ENCODE peak calls at places on chromosome 6, in five cellular contexts. R, E, Z, W and M are unnamed samples.

GRCh38 chr6:39642300-39642699 is 82.9 kb downstream of the KIF6 start:
- DNase-seq in Z (no peak), E (no peak), W (no peak), R (no peak), M (no peak)

GRCh38 chr6:21666200-21666671 is 72.7 kb downstream of the SOX4 start:
- DNase-seq in Z (no peak), R (peak), W (no peak), E (no peak), M (no peak)

GRCh38 chr6:125944434-125944816 is 12.1 kb upstream of the HINT3 start:
- DNase-seq in W (no peak), Z (peak), E (no peak), R (peak), M (peak)

GRCh38 chr6:157023958-157024357 is 246.8 kb downstream of the ARID1B start:
- DNase-seq in E (no peak), W (no peak), R (no peak), Z (no peak), M (no peak)

GRCh38 chr6:41755895-41756294 is 8.7 kb upstream of the PGC start:
- DNase-seq in E (no peak), Z (no peak), R (no peak), W (no peak), M (no peak)

GRCh38 chr6:26172496-26172958 is 85.3 kb downstream of the HFE start:
- DNase-seq in Z (peak), R (no peak), E (no peak), W (peak), M (no peak)

GRCh38 chr6:144725731-144726522 is 440.8 kb downstream of the UTRN start:
- DNase-seq in E (no peak), W (no peak), Z (no peak), R (no peak), M (no peak)

GRCh38 chr6:33195304-33196022 is 3.2 kb upstream of the COL11A2 start:
- DNase-seq in W (no peak), Z (no peak), R (no peak), E (no peak), M (no peak)

GRCh38 chr6:75609639-75610590 is 8.2 kb downstream of the SENP6 start:
- DNase-seq in W (no peak), Z (no peak), R (no peak), E (no peak), M (no peak)

GRCh38 chr6:150654671-150655070 is 55.0 kb downstream of the PLEKHG1 start:
- DNase-seq in Z (no peak), E (no peak), W (no peak), R (no peak), M (no peak)

GRCh38 chr6:140867336-140867735 is 1265.4 kb upstream of the GJE1 start:
- DNase-seq in W (no peak), E (no peak), R (no peak), Z (no peak), M (peak)

GRCh38 chr6:73076211-73076610 is 149.1 kb downstream of the KHDC1L start:
- DNase-seq in Z (no peak), W (peak), E (no peak), R (no peak), M (no peak)

GRCh38 chr6:113879186-113880096 is 22.3 kb downstream of the MARCKS start:
- DNase-seq in W (peak), R (no peak), E (no peak), Z (no peak), M (peak)

GRCh38 chr6:134351615-134352474 is 33.9 kb upstream of the SGK1 start:
- DNase-seq in Z (no peak), E (no peak), W (no peak), R (no peak), M (no peak)

GRCh38 chr6:167350731-167351655 is 26.1 kb downstream of the TTLL2 start:
- DNase-seq in R (peak), Z (peak), E (no peak), W (no peak), M (peak)

GRCh38 chr6:158516098-158516497 is 43.8 kb upstream of the TMEM181 start:
- DNase-seq in R (no peak), W (no peak), E (no peak), Z (no peak), M (no peak)

GRCh38 chr6:137589067-137589848 is 95.1 kb upstream of the OLIG3 start:
- DNase-seq in Z (peak), R (no peak), E (no peak), W (peak), M (peak)

GRCh38 chr6:46882622-46883021 is 39.1 kb downstream of the ADGRF5 start:
- DNase-seq in R (no peak), W (no peak), E (no peak), Z (no peak), M (no peak)

GRCh38 chr6:72616406-72617015 is 5.4 kb upstream of the KCNQ5 start:
- DNase-seq in Z (no peak), E (no peak), R (no peak), W (peak), M (peak)

GRCh38 chr6:70998148-70998547 is 41.3 kb upstream of the B3GAT2 start:
- DNase-seq in R (no peak), W (no peak), E (no peak), Z (no peak), M (no peak)

GRCh38 chr6:168102093-168102985 is 23.3 kb upstream of the FRMD1 start:
- DNase-seq in E (no peak), Z (no peak), W (no peak), R (peak), M (no peak)

GRCh38 chr6:2848851-2849250 is 7.2 kb upstream of the SERPINB1 start:
- DNase-seq in W (no peak), R (no peak), E (no peak), Z (no peak), M (no peak)

GRCh38 chr6:144156334-144156733 is 6.0 kb downstream of the STX11 start:
- DNase-seq in E (no peak), Z (peak), W (no peak), R (no peak), M (peak)

GRCh38 chr6:162528538-162528937 is 199.0 kb downstream of the PRKN start:
- DNase-seq in E (no peak), Z (no peak), R (no peak), W (no peak), M (no peak)

GRCh38 chr6:32178547-32179440 is 589 bp downstream of the RNF5 start:
- DNase-seq in E (no peak), Z (no peak), W (no peak), R (no peak), M (no peak)

GRCh38 chr6:10555625-10556309 is 34.6 kb downstream of the GCNT2 start:
- DNase-seq in R (peak), W (no peak), Z (no peak), E (no peak), M (no peak)

GRCh38 chr6:23705691-23706090 is 420.3 kb upstream of the NRSN1 start:
- DNase-seq in E (no peak), Z (no peak), R (no peak), W (no peak), M (no peak)

GRCh38 chr6:98828991-98829411 is 5.4 kb upstream of the POU3F2 start:
- DNase-seq in R (no peak), W (no peak), Z (no peak), E (no peak), M (no peak)

GRCh38 chr6:1917628-1918371 is 308.1 kb downstream of the FOXC1 start:
- DNase-seq in W (peak), R (peak), Z (no peak), E (peak), M (no peak)

GRCh38 chr6:119077643-119078448 is 618 bp downstream of the FAM184A start:
- DNase-seq in Z (no peak), W (no peak), R (peak), E (no peak), M (no peak)

GRCh38 chr6:32969685-32970412 is 1.5 kb downstream of the BRD2 start:
- DNase-seq in Z (peak), W (peak), E (peak), R (peak), M (peak)

GRCh38 chr6:39309942-39310531 is 4.2 kb downstream of the KCNK17 start:
- DNase-seq in Z (peak), W (peak), R (peak), E (peak), M (peak)

GRCh38 chr6:9136141-9136865 is 701.0 kb upstream of the SLC35B3 start:
- DNase-seq in W (no peak), Z (no peak), R (no peak), E (no peak), M (no peak)

GRCh38 chr6:106087548-106088325 is 1.6 kb downstream of the PRDM1 start:
- DNase-seq in Z (peak), R (no peak), E (no peak), W (peak), M (peak)

GRCh38 chr6:162765251-162765650 is 37.5 kb downstream of the PACRG start:
- DNase-seq in E (no peak), W (no peak), R (no peak), Z (no peak), M (no peak)

GRCh38 chr6:149264629-149265028 is 52.9 kb upstream of the TAB2 start:
- DNase-seq in W (no peak), Z (no peak), R (no peak), E (no peak), M (no peak)